ENCODE peak calls at places on chromosome 9, in four cellular contexts. F is effector memory CD4-positive, alpha-beta T cell; G is activated T-cell treated with anti-CD3 and anti-CD28 coated beads for 4 hours; W is hippocampal formation. J is an unnamed sample.

GRCh38 chr9:76905984-76906861 is at the start of gene PRUNE2:
- DNase-seq in F (no peak), G (no peak), W (peak; percentile 74), J (no peak)

GRCh38 chr9:14271078-14271673 is 42.8 kb downstream of the NFIB start:
- DNase-seq in F (no peak), G (no peak), W (peak; percentile 55), J (no peak)

GRCh38 chr9:87868175-87868574 is 14.5 kb upstream of the SPATA31E1 start:
- DNase-seq in F (no peak), G (no peak), W (no peak), J (no peak)

GRCh38 chr9:89522261-89522978 is 24.5 kb upstream of the SEMA4D start:
- DNase-seq in F (peak; percentile 63), G (peak; percentile 56), W (no peak), J (peak; percentile 79)

GRCh38 chr9:35675732-35676392 is 2.1 kb downstream of the CA9 start:
- DNase-seq in F (peak; percentile 32), G (no peak), W (no peak), J (no peak)

GRCh38 chr9:117547904-117548303 is 133.0 kb upstream of the ASTN2 start:
- DNase-seq in F (no peak), G (no peak), W (no peak), J (no peak)

GRCh38 chr9:2655411-2655901 is 33.9 kb downstream of the VLDLR start:
- DNase-seq in F (peak; percentile 23), G (no peak), W (no peak), J (peak; percentile 2)

GRCh38 chr9:96027271-96028131 is 152.0 kb downstream of the ERCC6L2 start:
- DNase-seq in F (no peak), G (no peak), W (no peak), J (no peak)

GRCh38 chr9:98356326-98356725 is 100.9 kb upstream of the TBC1D2 start:
- DNase-seq in F (no peak), G (no peak), W (no peak), J (no peak)

J was measured in T-helper 22 cell.